ENCODE peak calls at places on chromosomes 16 and 17, in six cellular contexts. O is CD4-positive, alpha-beta memory T cell; W is fibroblast of pulmonary artery; C is left ventricle myocardium inferior; K is uterus; S is GM23338. E is an unnamed sample.

GRCh38 chr17:489758-490329 is 137.2 kb upstream of the RPH3AL start:
- DNase-seq in K (no peak), C (no peak), W (peak; percentile 33), O (peak; percentile 64), S (peak; percentile 61), E (peak; percentile 75)

GRCh38 chr16:50857881-50858280 is 116.0 kb downstream of the CYLD start:
- DNase-seq in K (no peak), S (no peak), O (no peak), C (no peak), W (no peak), E (no peak)

GRCh38 chr16:87648236-87648635 is 45.9 kb downstream of the JPH3 start:
- DNase-seq in W (no peak), S (no peak), O (no peak), K (no peak), C (no peak), E (peak; percentile 13)

GRCh38 chr16:83994703-83995102 is 26.7 kb downstream of the NECAB2 start:
- DNase-seq in W (peak; percentile 30), K (no peak), C (no peak), O (no peak), S (no peak), E (peak; percentile 36)

GRCh38 chr16:75770051-75770450 is 43.8 kb upstream of the CPHXL start:
- DNase-seq in O (no peak), S (no peak), C (no peak), K (no peak), W (no peak), E (no peak)

GRCh38 chr16:70688266-70688742 is 2.5 kb upstream of the MTSS2 start:
- DNase-seq in W (peak; percentile 74), O (no peak), C (peak; percentile 70), K (peak; percentile 80), S (peak; percentile 60), E (peak; percentile 60)

GRCh38 chr17:56751145-56751743 is 82.5 kb downstream of the C17orf67 start:
- DNase-seq in S (peak; percentile 5), O (no peak), K (no peak), C (no peak), W (no peak), E (no peak)

GRCh38 chr16:10266809-10267208 is 84.6 kb upstream of the GRIN2A start:
- DNase-seq in S (no peak), O (no peak), C (no peak), K (no peak), W (no peak), E (no peak)

GRCh38 chr16:77724174-77724573 is 1.9 kb downstream of the NUDT7 start:
- DNase-seq in S (no peak), W (no peak), O (no peak), C (no peak), K (no peak), E (no peak)

GRCh38 chr16:85175724-85176233 is 63.5 kb upstream of the CIBAR2 start:
- DNase-seq in K (no peak), S (no peak), C (no peak), O (no peak), W (no peak), E (no peak)

GRCh38 chr16:69927056-69927757 is 23.9 kb upstream of the CLEC18A start:
- DNase-seq in W (peak; percentile 77), K (peak; percentile 82), O (no peak), S (peak; percentile 14), C (peak; percentile 68), E (peak; percentile 77)

GRCh38 chr16:31527617-31528287 is at the start of gene AHSP:
- DNase-seq in C (no peak), W (no peak), O (no peak), K (no peak), S (peak; percentile 52), E (no peak)
- H3K4me3 ChIP-seq in C (peak within 1 kb of the TSS; percentile 59), W (no peak within 1 kb of the TSS), O (no peak within 1 kb of the TSS), K (peak within 1 kb of the TSS; percentile 45), S (peak within 1 kb of the TSS; percentile 76), E (peak within 1 kb of the TSS; percentile 64)

GRCh38 chr17:44187131-44187899 is 543 bp downstream of the TMUB2 start:
- DNase-seq in W (peak; percentile 60), O (peak; percentile 40), S (peak; percentile 74), C (no peak), K (no peak), E (peak; percentile 72)
- H3K4me3 ChIP-seq in W (peak overlapping the region; percentile 100), O (peak overlapping the region; percentile 96), S (peak overlapping the region; percentile 79), C (peak overlapping the region; percentile 93), K (peak overlapping the region; percentile 87), E (peak overlapping the region; percentile 93)

GRCh38 chr16:79768594-79768993 is 168.1 kb upstream of the MAF start:
- DNase-seq in S (no peak), K (no peak), O (no peak), C (no peak), W (no peak), E (peak; percentile 2)

GRCh38 chr16:79764415-79765149 is 164.0 kb upstream of the MAF start:
- DNase-seq in W (no peak), K (no peak), S (no peak), O (no peak), C (no peak), E (no peak)

GRCh38 chr16:79769320-79770243 is 169.0 kb upstream of the MAF start:
- DNase-seq in O (no peak), C (no peak), K (no peak), S (no peak), W (no peak), E (no peak)

GRCh38 chr16:79770244-79771064 is 169.9 kb upstream of the MAF start:
- DNase-seq in S (peak; percentile 94), K (peak; percentile 91), O (peak; percentile 55), C (peak; percentile 91), W (peak; percentile 78), E (peak; percentile 95)

GRCh38 chr16:79767597-79768280 is 167.2 kb upstream of the MAF start:
- DNase-seq in S (peak; percentile 24), O (no peak), K (peak; percentile 45), W (peak; percentile 13), C (no peak), E (peak; percentile 38)
- H3K4me3 ChIP-seq in S (no peak overlapping the region), O (no peak overlapping the region), K (peak overlapping the region; percentile 24), W (peak overlapping the region; percentile 26), C (peak overlapping the region; percentile 55), E (peak overlapping the region; percentile 55)

DNA sequence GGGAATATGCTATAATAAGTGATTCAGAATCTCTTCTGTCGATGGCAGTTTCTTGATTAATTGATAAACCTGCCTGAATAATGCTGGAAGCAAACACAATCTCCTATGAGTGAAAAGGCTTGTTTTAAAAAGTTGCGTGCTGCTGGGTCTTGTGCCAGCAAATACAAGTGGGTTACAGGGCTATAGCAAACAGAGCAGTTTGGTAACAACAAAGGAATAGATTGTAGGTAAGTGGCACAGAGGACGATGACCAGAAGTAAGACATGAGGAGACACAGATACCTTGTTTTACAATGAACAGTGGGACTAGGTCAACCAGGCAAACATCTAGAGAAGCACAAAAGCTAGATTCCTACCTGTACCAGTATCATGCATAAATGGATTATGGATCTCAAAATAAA is 23.7 kb upstream of the FAAP100 start:
- DNase-seq in W (no peak), S (no peak), O (no peak), K (no peak), C (no peak), E (no peak)
- H3K4me3 ChIP-seq in W (no peak overlapping the region), S (no peak overlapping the region), O (no peak overlapping the region), K (no peak overlapping the region), C (no peak overlapping the region), E (no peak overlapping the region)

GRCh38 chr17:5078106-5079028 is at the start of gene ZFP3:
- DNase-seq in C (peak; percentile 87), S (peak; percentile 92), W (peak; percentile 82), K (peak; percentile 61), O (peak; percentile 65), E (peak; percentile 82)
- H3K4me3 ChIP-seq in C (peak within 1 kb of the TSS; percentile 99), S (peak within 1 kb of the TSS; percentile 72), W (peak within 1 kb of the TSS; percentile 69), K (peak within 1 kb of the TSS; percentile 77), O (peak within 1 kb of the TSS; percentile 76), E (peak within 1 kb of the TSS; percentile 82)

GRCh38 chr17:60559995-60560859 is 34.2 kb upstream of the APPBP2 start:
- DNase-seq in K (no peak), O (no peak), C (no peak), W (no peak), S (no peak), E (no peak)

GRCh38 chr17:60562421-60562820 is 36.4 kb upstream of the APPBP2 start:
- DNase-seq in O (no peak), S (no peak), C (no peak), K (no peak), W (no peak), E (no peak)

GRCh38 chr17:60565233-60565632 is 34.8 kb upstream of the PPM1D start:
- DNase-seq in C (no peak), S (no peak), W (no peak), K (no peak), O (no peak), E (no peak)

GRCh38 chr17:60560860-60561257 is 34.8 kb upstream of the APPBP2 start:
- DNase-seq in K (no peak), S (no peak), C (no peak), O (no peak), W (no peak), E (no peak)

GRCh38 chr17:60563743-60564142 is 36.2 kb upstream of the PPM1D start:
- DNase-seq in S (no peak), W (no peak), O (no peak), C (no peak), K (no peak), E (no peak)
- H3K4me3 ChIP-seq in S (no peak overlapping the region), W (no peak overlapping the region), O (no peak overlapping the region), C (no peak overlapping the region), K (no peak overlapping the region), E (no peak overlapping the region)

GRCh38 chr17:76492250-76492988 is 8.8 kb downstream of the RHBDF2 start:
- DNase-seq in S (no peak), W (no peak), K (no peak), O (no peak), C (no peak), E (no peak)
- H3K4me3 ChIP-seq in S (no peak overlapping the region), W (peak overlapping the region; percentile 18), K (no peak overlapping the region), O (peak overlapping the region; percentile 46), C (peak overlapping the region; percentile 41), E (no peak overlapping the region)